ENCODE peak calls at places on chromosomes 4 and X, in six cellular contexts. L is IMR-90, Z is stomach, S is suprapubic skin, U is tibial nerve, X is mammary epithelial cell. T is an unnamed sample.

GRCh38 chr4:158316264-158316663 is 106.0 kb downstream of the TMEM144 start:
- DNase-seq in L (peak; percentile 37), U (no peak), X (no peak), Z (no peak), S (no peak), T (no peak)

GRCh38 chr4:42048394-42048793 is 58.1 kb downstream of the SLC30A9 start:
- DNase-seq in X (peak; percentile 71), S (no peak), Z (no peak), U (no peak), L (peak; percentile 94), T (peak; percentile 54)

GRCh38 chrX:53356186-53356585 is 66.3 kb downstream of the SMC1A start:
- DNase-seq in Z (no peak), U (no peak), X (peak; percentile 11), S (no peak), L (no peak), T (peak; percentile 6)

GRCh38 chrX:71533850-71534515 is 1.1 kb downstream of the OGT start:
- DNase-seq in S (peak; percentile 72), U (peak; percentile 16), L (peak; percentile 32), X (peak; percentile 52), Z (peak; percentile 34), T (peak; percentile 45)

GRCh38 chr4:175998782-175999181 is 66.9 kb upstream of the WDR17 start:
- DNase-seq in X (peak; percentile 41), S (no peak), Z (no peak), U (no peak), L (no peak), T (no peak)

GRCh38 chrX:150693782-150694574 is 782 bp downstream of the MTMR1 start:
- DNase-seq in Z (peak; percentile 66), S (peak; percentile 77), X (peak; percentile 95), U (no peak), L (peak; percentile 79), T (peak; percentile 63)

GRCh38 chrX:19569930-19570329 is 54.6 kb upstream of the MAP3K15 start:
- DNase-seq in X (no peak), U (no peak), Z (no peak), S (no peak), L (no peak), T (no peak)

GRCh38 chrX:115467961-115468360 is 93.0 kb upstream of the PLS3 start:
- DNase-seq in U (no peak), S (no peak), Z (no peak), L (no peak), X (no peak), T (no peak)

GRCh38 chr4:14184265-14184664 is 556.7 kb upstream of the BOD1L1 start:
- DNase-seq in Z (no peak), U (no peak), L (peak; percentile 16), S (no peak), X (no peak), T (no peak)

GRCh38 chr4:114087596-114088230 is 108.3 kb upstream of the ARSJ start:
- DNase-seq in X (no peak), L (peak; percentile 87), U (no peak), Z (no peak), S (no peak), T (peak; percentile 40)

GRCh38 chr4:169723207-169723606 is 34.5 kb downstream of the HPF1 start:
- DNase-seq in S (no peak), L (no peak), X (no peak), Z (no peak), U (no peak), T (peak; percentile 5)

GRCh38 chrX:118347131-118347530 is 1.2 kb downstream of the WDR44 start:
- DNase-seq in L (peak; percentile 69), Z (no peak), S (no peak), U (no peak), X (peak; percentile 49), T (peak; percentile 53)

GRCh38 chrX:72539822-72540221 is 32.8 kb downstream of the HDAC8 start:
- DNase-seq in S (no peak), U (no peak), L (no peak), Z (no peak), X (no peak), T (no peak)

GRCh38 chr4:147924604-147925412 is 192.9 kb downstream of the ARHGAP10 start:
- DNase-seq in X (no peak), U (no peak), L (peak; percentile 40), Z (peak; percentile 31), S (no peak), T (peak; percentile 22)

DNA sequence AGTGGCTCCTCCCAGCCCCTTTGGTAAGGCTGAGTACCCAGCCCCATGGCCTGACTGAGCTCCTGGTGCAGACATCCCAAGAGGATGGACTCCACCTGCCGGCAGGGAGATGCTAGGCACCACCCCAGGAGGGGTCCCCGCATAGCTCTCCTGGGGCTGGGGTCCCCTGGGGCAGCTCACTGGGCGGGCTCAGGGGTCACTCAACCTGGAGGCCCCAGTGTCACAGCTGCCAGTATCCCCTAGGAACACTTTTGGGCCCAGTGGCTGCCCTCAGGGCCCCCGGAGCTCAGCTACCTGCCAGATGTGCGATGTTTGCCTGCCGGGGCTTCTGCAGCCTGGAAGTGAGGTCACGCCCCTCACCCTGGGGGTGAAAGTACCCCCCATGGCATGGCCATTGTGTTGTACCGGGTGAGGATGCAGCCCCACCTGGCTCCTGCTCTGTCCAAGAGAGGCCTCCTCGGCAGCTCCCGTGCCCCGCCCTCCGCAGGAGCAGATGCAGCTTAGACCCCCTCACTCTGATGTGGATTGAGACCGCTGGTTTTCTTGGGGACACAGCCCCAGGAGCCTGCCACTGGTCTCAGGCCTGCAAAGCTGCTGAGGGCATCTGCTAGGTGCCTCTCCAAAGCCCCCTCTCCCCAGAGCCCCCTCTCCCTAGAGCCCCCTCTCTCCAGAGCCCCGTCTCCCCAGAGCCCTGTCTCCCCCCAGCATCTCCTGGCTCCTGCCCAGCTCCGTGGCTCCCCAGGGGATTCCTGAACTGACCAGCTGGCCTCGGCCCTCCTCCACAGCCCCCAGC is 6.7 kb upstream of the HGFAC start:
- DNase-seq in S (no peak), X (no peak), L (no peak), U (no peak), Z (no peak), T (no peak)
- TF ChIP-seq CTCF in S (no peak), X (no peak), L (no peak), U (no peak), Z (no peak), T (peak; percentile 48)

GRCh38 chrX:640641-641040 is 10.1 kb downstream of the SHOX start:
- DNase-seq in S (no peak), Z (peak; percentile 14), U (no peak), X (no peak), L (no peak), T (no peak)

GRCh38 chrX:637660-638481 is 7.3 kb downstream of the SHOX start:
- DNase-seq in X (no peak), Z (peak; percentile 11), S (no peak), L (no peak), U (no peak), T (no peak)

GRCh38 chrX:636971-637659 is 6.5 kb downstream of the SHOX start:
- DNase-seq in U (no peak), Z (peak; percentile 2), L (no peak), S (no peak), X (no peak), T (no peak)

GRCh38 chrX:639151-639550 is 8.6 kb downstream of the SHOX start:
- DNase-seq in U (no peak), X (no peak), Z (no peak), S (no peak), L (no peak), T (no peak)

DNA sequence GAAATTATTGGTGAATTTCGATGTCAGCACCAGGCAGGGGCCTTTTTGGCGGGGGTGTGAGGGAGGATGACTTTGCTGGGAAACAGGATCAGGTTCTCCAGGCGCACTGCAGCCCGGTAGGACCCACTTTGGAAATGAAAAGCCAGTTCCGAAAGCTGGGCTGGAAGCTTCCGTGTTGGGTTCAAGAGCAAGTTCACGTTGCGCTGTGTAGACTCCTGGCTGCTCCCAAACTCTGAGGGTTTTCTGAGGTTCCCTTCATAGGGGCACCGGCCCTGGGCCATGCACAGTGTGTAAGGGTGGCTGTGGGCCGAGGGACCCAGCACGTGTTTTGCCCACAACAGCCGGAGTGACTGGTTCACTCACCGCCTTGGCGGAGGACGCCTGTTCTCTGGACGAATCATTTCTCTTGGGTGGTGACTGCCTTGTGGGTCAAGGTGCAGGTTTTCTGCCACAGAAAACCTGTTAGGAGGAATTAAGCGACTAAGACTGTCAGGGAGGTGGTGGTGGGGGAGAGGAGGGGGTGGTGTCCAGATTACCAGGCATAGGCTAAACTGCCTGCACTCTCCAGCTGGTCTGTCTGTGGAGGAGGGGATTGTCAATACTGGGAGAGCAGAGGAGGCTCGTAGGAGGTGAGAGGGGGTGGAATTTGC is 8.0 kb downstream of the SHOX start:
- DNase-seq in L (no peak), X (no peak), S (no peak), U (no peak), Z (peak; percentile 11), T (no peak)
- H3K27me3 ChIP-seq in L (peaks cover 11% of the 10 kb centered on the region), X (peaks cover 30% of the 10 kb centered on the region), S (peaks cover 90% of the 10 kb centered on the region), U (peaks cover 93% of the 10 kb centered on the region), Z (peaks cover 93% of the 10 kb centered on the region), T (peaks cover 47% of the 10 kb centered on the region)

GRCh38 chrX:5681159-5681558 is 547.5 kb downstream of the NLGN4X start:
- DNase-seq in X (peak; percentile 32), Z (no peak), S (no peak), U (no peak), L (no peak), T (no peak)
- TF ChIP-seq CTCF in X (peak; percentile 54), Z (no peak), S (no peak), U (no peak), L (no peak), T (peak; percentile 36)

DNA sequence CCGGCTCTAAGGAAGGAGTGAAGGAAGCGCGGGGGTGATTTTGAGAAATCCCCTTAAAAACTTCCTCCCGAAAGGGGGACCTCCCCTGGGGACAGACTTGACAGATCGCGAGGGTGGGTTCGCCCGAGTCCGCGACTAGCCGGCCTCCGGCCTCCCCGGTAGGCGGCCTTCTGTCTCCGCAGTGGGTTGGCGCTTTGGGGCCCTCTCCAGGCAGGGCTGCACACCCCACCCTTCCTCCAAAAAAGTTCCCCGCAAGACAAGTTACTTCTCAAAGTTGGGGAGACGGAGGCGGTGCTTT is 24.8 kb downstream of the HOPX start:
- DNase-seq in X (no peak), L (no peak), U (no peak), S (no peak), Z (peak; percentile 36), T (no peak)
- H3K27me3 ChIP-seq in X (peaks cover 38% of the 10 kb centered on the region), L (peaks cover 43% of the 10 kb centered on the region), U (peaks cover 58% of the 10 kb centered on the region), S (peaks cover 18% of the 10 kb centered on the region), Z (peaks cover 53% of the 10 kb centered on the region), T (no peaks in the 10 kb centered on the region)

DNA sequence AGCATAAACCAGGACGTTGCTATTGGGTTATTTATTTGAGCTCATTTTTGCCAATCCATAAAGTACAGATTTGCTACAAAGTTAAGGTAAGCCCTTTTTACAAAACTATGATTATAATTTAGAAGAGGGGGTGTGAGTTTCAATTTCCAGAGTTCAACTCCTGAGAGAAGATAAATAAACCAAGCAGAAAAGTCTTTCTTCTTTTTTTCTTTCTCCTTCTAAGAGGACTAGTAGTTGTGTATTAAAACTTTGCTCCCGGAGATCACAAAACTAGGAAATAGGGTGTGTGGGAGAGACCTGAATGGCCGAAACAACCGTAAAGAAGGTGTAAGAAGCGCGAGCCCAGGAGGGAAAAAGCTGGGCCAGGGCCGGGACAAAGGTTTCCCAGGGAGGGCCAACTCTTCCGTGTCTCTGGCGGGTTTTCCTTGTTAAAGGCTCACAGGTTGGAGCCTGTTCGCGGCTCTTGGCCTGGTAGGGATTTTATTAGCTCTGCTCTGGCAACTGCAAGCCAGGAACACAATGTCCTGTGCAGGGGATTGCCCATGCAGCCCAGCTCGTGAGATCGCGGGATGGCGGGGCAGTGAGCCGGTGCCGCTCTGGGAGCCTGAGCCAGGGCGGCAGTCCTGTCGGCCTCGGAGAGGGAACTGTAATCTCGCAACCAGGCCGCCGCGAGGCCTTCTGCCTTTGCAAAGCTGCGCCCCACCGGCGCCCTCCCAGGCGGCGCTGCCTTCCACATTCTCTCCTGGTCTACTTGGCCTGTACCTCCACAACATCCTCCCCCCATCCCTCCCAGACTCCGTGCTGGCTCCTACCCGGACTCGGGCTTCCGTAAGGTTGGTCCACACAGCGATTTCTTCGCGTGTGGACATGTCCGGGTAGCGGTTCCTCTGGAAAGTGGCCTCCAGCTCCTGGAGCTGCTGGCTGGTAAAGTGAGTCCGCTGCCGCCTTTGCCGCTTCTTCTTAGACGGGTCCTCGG is 2.2 kb downstream of the PITX2 start:
- DNase-seq in L (no peak), Z (no peak), X (no peak), U (no peak), S (no peak), T (no peak)
- TF ChIP-seq CTCF in L (no peak), Z (no peak), X (no peak), U (no peak), S (no peak), T (peak; percentile 42)